ENCODE peak calls at places on chromosomes 11 and 22, in four cellular contexts. H is Peyer's patch, D is IMR-90, F is spleen. E is an unnamed sample.
A peak's percentile ranks its signal among the peaks of the same experiment; 100 is the strongest.

GRCh38 chr22:32994046-32994827 is 63.9 kb downstream of the SYN3 start:
- DNase-seq in D (no peak), H (no peak), F (no peak), E (no peak)

GRCh38 chr11:68330700-68331337 is 18.4 kb downstream of the LRP5 start:
- DNase-seq in H (no peak), D (no peak), F (no peak), E (no peak)

GRCh38 chr11:78400701-78401100 is 16.9 kb downstream of the GAB2 start:
- DNase-seq in F (no peak), H (no peak), D (no peak), E (no peak)

GRCh38 chr11:84721561-84721961 is 905.6 kb downstream of the DLG2 start:
- DNase-seq in F (no peak), H (no peak), D (no peak), E (no peak)

GRCh38 chr11:1817511-1817910 is 17.3 kb upstream of the SYT8 start:
- DNase-seq in H (no peak), F (no peak), D (no peak), E (no peak)

GRCh38 chr11:129610125-129610524 is 205.5 kb upstream of the TMEM45B start:
- DNase-seq in H (no peak), D (no peak), F (no peak), E (no peak)

GRCh38 chr22:41564563-41564962 is 3.8 kb downstream of the CSDC2 start:
- DNase-seq in F (no peak), D (peak; percentile 46), H (no peak), E (no peak)

GRCh38 chr11:14974723-14975587 is 2.8 kb upstream of the CALCA start:
- DNase-seq in D (peak; percentile 20), H (no peak), F (peak; percentile 76), E (no peak)

GRCh38 chr11:104206936-104207335 is 43.0 kb upstream of the PDGFD start:
- DNase-seq in D (no peak), H (no peak), F (no peak), E (no peak)

GRCh38 chr11:104033134-104033533 is 3.3 kb upstream of the DDI1 start:
- DNase-seq in D (peak; percentile 97), F (no peak), H (no peak), E (no peak)

GRCh38 chr11:129930743-129931142 is 35.4 kb upstream of the NFRKB start:
- DNase-seq in F (no peak), D (no peak), H (no peak), E (peak; percentile 57)

GRCh38 chr11:43988040-43988793 is 45.8 kb downstream of the C11orf96 start:
- DNase-seq in H (no peak), F (no peak), D (peak; percentile 59), E (no peak)

GRCh38 chr11:77633856-77634425 is 3.7 kb downstream of the CLNS1A start:
- DNase-seq in D (no peak), H (no peak), F (no peak), E (peak; percentile 58)

GRCh38 chr11:17719028-17719939 is at the start of gene MYOD1:
- DNase-seq in H (no peak), F (no peak), D (no peak), E (no peak)

GRCh38 chr11:46357483-46357936 is 10.2 kb downstream of the DGKZ start:
- DNase-seq in D (no peak), F (peak; percentile 82), H (no peak), E (no peak)

GRCh38 chr22:21698430-21699329 is 32.9 kb downstream of the PPIL2 start:
- DNase-seq in D (no peak), H (no peak), F (no peak), E (no peak)

GRCh38 chr22:43420991-43421665 is 9.3 kb downstream of the MPPED1 start:
- DNase-seq in F (no peak), D (no peak), H (no peak), E (peak; percentile 40)

GRCh38 chr11:1458340-1459218 is 28.0 kb downstream of the MOB2 start:
- DNase-seq in H (peak; percentile 22), F (no peak), D (peak; percentile 2), E (peak; percentile 85)

GRCh38 chr11:113152500-113152899 is 161.9 kb upstream of the TTC12 start:
- DNase-seq in F (no peak), D (no peak), H (no peak), E (no peak)

GRCh38 chr11:10407055-10407454 is 48.0 kb upstream of the AMPD3 start:
- DNase-seq in D (peak; percentile 63), F (no peak), H (no peak), E (no peak)

GRCh38 chr22:49300951-49301397 is 526.7 kb downstream of the BRD1 start:
- DNase-seq in D (no peak), F (peak; percentile 45), H (no peak), E (no peak)

GRCh38 chr11:19711911-19712280 is 741 bp upstream of the NAV2 start:
- DNase-seq in D (no peak), H (no peak), F (no peak), E (peak; percentile 58)

GRCh38 chr11:96125400-96125799 is 201.5 kb upstream of the MTMR2 start:
- DNase-seq in D (no peak), F (no peak), H (no peak), E (no peak)

GRCh38 chr22:21681566-21682370 is 16.0 kb downstream of the PPIL2 start:
- DNase-seq in F (no peak), D (no peak), H (no peak), E (no peak)

GRCh38 chr11:74232316-74232950 is 61.3 kb downstream of the PPME1 start:
- DNase-seq in F (no peak), H (no peak), D (no peak), E (no peak)

GRCh38 chr11:75896843-75897419 is 81.9 kb downstream of the UVRAG start:
- DNase-seq in F (no peak), D (peak; percentile 55), H (no peak), E (no peak)

GRCh38 chr22:41447435-41448188 is 1.0 kb upstream of the TOB2 start:
- DNase-seq in D (peak; percentile 50), H (peak; percentile 56), F (peak; percentile 92), E (peak; percentile 82)

GRCh38 chr11:86524603-86525352 is 147.6 kb downstream of the ME3 start:
- DNase-seq in D (peak; percentile 73), F (no peak), H (no peak), E (no peak)

GRCh38 chr11:17519031-17519430 is 25.2 kb downstream of the USH1C start:
- DNase-seq in F (no peak), H (no peak), D (no peak), E (no peak)

GRCh38 chr11:97614571-97614970 is 1224.8 kb downstream of the JRKL start:
- DNase-seq in H (no peak), D (peak; percentile 1), F (no peak), E (no peak)

DNA sequence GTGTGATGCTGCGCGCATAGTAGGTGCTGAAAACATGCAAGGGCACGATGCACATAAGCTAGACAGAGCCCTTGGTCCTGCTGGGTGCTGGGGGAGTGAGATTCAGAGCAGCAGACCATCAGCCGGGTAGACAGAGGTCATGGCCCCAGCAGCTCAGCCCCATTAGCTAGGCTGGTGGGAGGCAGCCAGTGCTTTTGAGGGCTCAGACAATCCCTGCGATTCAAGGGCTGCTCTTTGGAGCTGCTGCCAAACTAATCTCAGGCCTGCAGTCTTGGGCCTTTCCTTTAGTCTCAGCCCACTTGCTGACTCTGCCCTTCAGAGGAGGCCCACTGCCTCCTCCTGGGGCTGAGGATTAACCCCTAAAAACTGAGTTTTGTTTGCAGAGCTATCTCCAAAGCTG is 256.7 kb upstream of the CADM1 start:
- DNase-seq in D (no peak), F (no peak), H (no peak), E (no peak)
- H3K4me3 ChIP-seq in D (no peak overlapping the region), F (no peak overlapping the region), H (no peak overlapping the region), E (no peak overlapping the region)

DNA sequence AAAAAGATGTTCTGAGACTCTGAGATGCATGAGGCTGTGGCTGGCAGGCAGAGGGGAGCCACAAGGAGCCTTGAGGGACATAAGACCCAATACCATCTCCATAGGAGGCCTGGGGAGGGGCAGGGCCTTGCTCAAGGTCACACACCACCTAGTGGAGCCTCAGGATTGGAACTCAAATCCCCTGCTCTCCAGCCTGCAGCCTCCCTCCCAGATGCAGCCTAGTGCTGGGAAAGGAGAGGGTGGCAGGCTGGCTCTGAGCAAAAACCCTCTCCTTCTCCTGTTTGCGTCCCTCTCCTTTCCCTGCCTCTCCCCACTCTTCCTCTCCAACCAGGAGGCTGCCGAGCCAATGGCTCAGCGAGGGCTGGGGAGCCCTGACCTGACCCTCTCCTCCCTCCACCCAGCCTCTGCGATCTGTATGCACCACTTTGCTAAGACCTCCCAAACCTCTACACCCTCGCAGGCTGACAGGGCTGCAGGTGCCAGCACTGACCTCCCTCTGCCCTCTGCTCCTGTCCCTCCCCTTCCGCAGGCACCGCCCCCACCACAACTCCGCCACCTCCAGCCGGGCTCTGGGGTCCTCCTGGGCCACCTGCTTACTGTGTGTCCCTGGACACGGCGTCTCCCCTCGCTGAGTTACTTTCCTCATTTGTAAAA is 14.7 kb downstream of the IGLL1 start:
- DNase-seq in H (no peak), F (peak; percentile 78), D (no peak), E (no peak)
- TF ChIP-seq CTCF in H (no peak), F (no peak), D (no peak), E (no peak)

DNA sequence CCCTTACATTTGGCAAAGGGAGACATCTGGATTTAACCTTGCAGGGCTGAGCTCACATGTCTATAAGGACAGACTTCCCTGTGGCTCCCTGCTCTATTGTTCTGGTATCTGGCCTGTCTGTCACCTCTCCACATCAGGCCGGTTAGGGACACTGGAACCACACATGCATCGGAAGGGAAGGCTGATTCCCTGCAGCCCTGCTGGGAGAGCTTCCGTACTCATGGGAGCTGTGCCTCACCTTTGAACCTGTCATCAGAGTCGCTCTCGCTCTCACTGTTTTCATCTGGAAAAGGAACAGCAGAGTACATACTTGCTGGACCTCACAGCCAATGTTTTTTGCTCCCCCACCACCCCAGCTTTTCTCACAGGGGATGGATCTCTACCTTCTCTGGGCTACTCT is 31.2 kb downstream of the RPL27A start:
- DNase-seq in H (no peak), D (no peak), F (no peak), E (no peak)
- H3K27ac ChIP-seq in H (peak overlapping the region; percentile 12), D (no peak overlapping the region), F (no peak overlapping the region), E (no peak overlapping the region)

GRCh38 chr22:30227438-30228228 is 18.9 kb downstream of the LIF start:
- DNase-seq in H (no peak), D (no peak), F (no peak), E (no peak)

GRCh38 chr22:30230330-30230729 is 16.2 kb downstream of the LIF start:
- DNase-seq in D (no peak), F (no peak), H (no peak), E (no peak)

GRCh38 chr22:30230787-30231461 is 15.6 kb downstream of the LIF start:
- DNase-seq in H (no peak), F (no peak), D (no peak), E (no peak)

GRCh38 chr22:30226192-30226832 is 20.2 kb downstream of the LIF start:
- DNase-seq in D (peak; percentile 56), F (no peak), H (no peak), E (no peak)

DNA sequence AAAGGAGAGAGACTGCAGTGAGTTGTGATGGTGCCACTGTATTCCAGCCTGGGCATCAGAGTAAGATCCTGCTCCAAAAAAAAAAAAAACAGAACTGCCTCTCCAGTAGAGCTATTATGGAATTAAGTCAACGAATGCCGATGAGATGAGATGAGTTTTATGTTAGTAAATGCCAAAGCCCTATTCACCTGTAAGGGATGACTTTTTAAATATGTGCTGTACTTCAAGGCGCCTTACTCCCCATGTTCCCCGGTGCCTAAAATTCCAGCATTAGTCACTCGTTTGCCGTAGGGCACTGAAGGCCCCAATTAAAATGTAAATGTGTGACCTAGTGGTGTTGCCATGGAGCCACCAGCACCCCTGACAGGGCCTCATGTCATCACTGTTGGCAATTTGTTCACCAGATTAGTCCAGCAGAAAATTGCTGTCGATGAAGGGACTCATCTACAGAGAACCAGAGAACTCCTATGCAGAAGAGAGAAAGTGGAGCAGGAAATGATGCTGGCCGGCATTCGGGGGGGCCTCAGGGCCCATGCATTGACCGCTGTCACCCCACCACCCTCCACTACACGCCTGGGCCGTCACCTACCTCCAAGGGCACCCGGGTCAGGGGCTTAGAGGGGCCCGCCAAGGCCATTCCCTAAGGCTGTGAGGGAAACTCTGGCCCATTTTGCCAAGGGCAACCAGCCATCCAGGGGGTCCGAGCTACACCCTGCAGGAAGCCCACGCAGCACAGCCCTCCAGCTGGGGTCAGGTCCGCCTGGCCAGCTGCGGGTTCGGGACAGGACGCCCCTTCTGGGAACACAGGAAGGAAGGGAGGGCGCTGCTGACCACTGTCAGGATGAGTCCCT is 17.8 kb downstream of the LIF start:
- DNase-seq in D (no peak), F (no peak), H (no peak), E (no peak)
- H3K4me3 ChIP-seq in D (no peak overlapping the region), F (no peak overlapping the region), H (no peak overlapping the region), E (no peak overlapping the region)